ENCODE peak calls at places on chromosomes 1 and 21, in ten cellular contexts. R, Q, J, G, T, P, V, B, I and A are unnamed samples.

GRCh38 chr1:203813581-203814341 is 18.3 kb downstream of the ZBED6 start:
- DNase-seq in R (no peak), Q (no peak), J (no peak), G (no peak), T (no peak), P (no peak), V (no peak), B (no peak), I (no peak), A (no peak)

GRCh38 chr1:87100271-87100670 is 185.8 kb downstream of the HS2ST1 start:
- DNase-seq in R (no peak), Q (no peak), J (no peak), G (no peak), T (no peak), P (no peak), V (no peak), B (no peak), I (no peak), A (no peak)

GRCh38 chr21:39633770-39634181 is 21.0 kb downstream of the B3GALT5 start:
- DNase-seq in R (no peak), Q (no peak), J (no peak), G (no peak), T (no peak), P (no peak), V (peak), B (no peak), I (no peak), A (no peak)

GRCh38 chr21:34878501-34878900 is 170.6 kb downstream of the RUNX1 start:
- DNase-seq in R (no peak), Q (no peak), J (no peak), G (no peak), T (no peak), P (no peak), V (no peak), B (peak), I (no peak), A (no peak)

GRCh38 chr1:25799758-25800537 is at the start of gene SELENON:
- DNase-seq in R (peak), Q (peak), J (no peak), G (peak), T (peak), P (peak), V (peak), B (peak), I (peak), A (no peak)

GRCh38 chr1:220879090-220879508 is at the start of gene HLX:
- DNase-seq in R (peak), Q (peak), J (peak), G (peak), T (peak), P (peak), V (peak), B (peak), I (peak), A (peak)

GRCh38 chr1:176177764-176178163 is 29.3 kb downstream of the COP1 start:
- DNase-seq in R (no peak), Q (no peak), J (no peak), G (no peak), T (no peak), P (no peak), V (no peak), B (no peak), I (no peak), A (no peak)

GRCh38 chr1:21894034-21894881 is 42.9 kb downstream of the HSPG2 start:
- DNase-seq in R (no peak), Q (no peak), J (no peak), G (no peak), T (no peak), P (no peak), V (no peak), B (no peak), I (no peak), A (no peak)

GRCh38 chr1:157961805-157962762 is 31.4 kb upstream of the KIRREL1 start:
- DNase-seq in R (no peak), Q (no peak), J (no peak), G (no peak), T (no peak), P (no peak), V (peak), B (peak), I (no peak), A (no peak)

GRCh38 chr1:28111157-28111556 is 22.7 kb upstream of the EYA3 start:
- DNase-seq in R (no peak), Q (no peak), J (no peak), G (no peak), T (no peak), P (no peak), V (no peak), B (no peak), I (no peak), A (no peak)

GRCh38 chr1:65292861-65293593 is 16.3 kb upstream of the DNAJC6 start:
- DNase-seq in R (no peak), Q (no peak), J (no peak), G (no peak), T (no peak), P (no peak), V (no peak), B (no peak), I (peak), A (no peak)

GRCh38 chr1:50978144-50978851 is 8.3 kb downstream of the CDKN2C start:
- DNase-seq in R (peak), Q (peak), J (no peak), G (peak), T (peak), P (peak), V (no peak), B (peak), I (peak), A (peak)

GRCh38 chr1:45785583-45785982 is 17.8 kb upstream of the MAST2 start:
- DNase-seq in R (no peak), Q (no peak), J (no peak), G (no peak), T (no peak), P (no peak), V (no peak), B (no peak), I (no peak), A (no peak)

GRCh38 chr1:91696321-91696720 is 189.6 kb downstream of the TGFBR3 start:
- DNase-seq in R (no peak), Q (no peak), J (no peak), G (no peak), T (no peak), P (no peak), V (no peak), B (no peak), I (no peak), A (no peak)

GRCh38 chr1:168960595-168960994 is 145.9 kb upstream of the ATP1B1 start:
- DNase-seq in R (no peak), Q (no peak), J (no peak), G (no peak), T (no peak), P (no peak), V (no peak), B (no peak), I (no peak), A (no peak)

GRCh38 chr21:26461500-26461899 is 111.6 kb downstream of the CYYR1 start:
- DNase-seq in R (no peak), Q (no peak), J (no peak), G (no peak), T (no peak), P (no peak), V (no peak), B (no peak), I (no peak), A (no peak)

GRCh38 chr1:234962340-234962989 is 166.2 kb downstream of the TOMM20 start:
- DNase-seq in R (no peak), Q (peak), J (no peak), G (peak), T (peak), P (peak), V (no peak), B (peak), I (peak), A (no peak)

GRCh38 chr1:62131093-62131725 is 63.4 kb upstream of the L1TD1 start:
- DNase-seq in R (no peak), Q (peak), J (no peak), G (peak), T (peak), P (no peak), V (peak), B (peak), I (peak), A (no peak)

GRCh38 chr1:228734881-228735801 is at the start of gene RHOU:
- DNase-seq in R (peak), Q (peak), J (peak), G (peak), T (peak), P (peak), V (peak), B (peak), I (no peak), A (peak)

GRCh38 chr1:205301220-205301821 is 20.2 kb downstream of the NUAK2 start:
- DNase-seq in R (peak), Q (no peak), J (no peak), G (peak), T (peak), P (no peak), V (no peak), B (peak), I (no peak), A (peak)

GRCh38 chr1:107643766-107644165 is 321.2 kb downstream of the VAV3 start:
- DNase-seq in R (no peak), Q (no peak), J (no peak), G (no peak), T (no peak), P (no peak), V (no peak), B (no peak), I (no peak), A (no peak)

GRCh38 chr1:243489681-243490080 is 233.8 kb downstream of the SDCCAG8 start:
- DNase-seq in R (no peak), Q (no peak), J (no peak), G (no peak), T (no peak), P (no peak), V (no peak), B (no peak), I (no peak), A (no peak)

GRCh38 chr1:243487036-243487648 is 231.3 kb downstream of the SDCCAG8 start:
- DNase-seq in R (no peak), Q (no peak), J (no peak), G (no peak), T (no peak), P (no peak), V (no peak), B (no peak), I (no peak), A (no peak)

GRCh38 chr1:243487649-243488227 is 231.9 kb downstream of the SDCCAG8 start:
- DNase-seq in R (no peak), Q (no peak), J (no peak), G (no peak), T (no peak), P (no peak), V (peak), B (no peak), I (peak), A (no peak)

GRCh38 chr1:243489164-243489527 is 233.3 kb downstream of the SDCCAG8 start:
- DNase-seq in R (no peak), Q (no peak), J (no peak), G (no peak), T (no peak), P (no peak), V (no peak), B (no peak), I (no peak), A (no peak)

DNA sequence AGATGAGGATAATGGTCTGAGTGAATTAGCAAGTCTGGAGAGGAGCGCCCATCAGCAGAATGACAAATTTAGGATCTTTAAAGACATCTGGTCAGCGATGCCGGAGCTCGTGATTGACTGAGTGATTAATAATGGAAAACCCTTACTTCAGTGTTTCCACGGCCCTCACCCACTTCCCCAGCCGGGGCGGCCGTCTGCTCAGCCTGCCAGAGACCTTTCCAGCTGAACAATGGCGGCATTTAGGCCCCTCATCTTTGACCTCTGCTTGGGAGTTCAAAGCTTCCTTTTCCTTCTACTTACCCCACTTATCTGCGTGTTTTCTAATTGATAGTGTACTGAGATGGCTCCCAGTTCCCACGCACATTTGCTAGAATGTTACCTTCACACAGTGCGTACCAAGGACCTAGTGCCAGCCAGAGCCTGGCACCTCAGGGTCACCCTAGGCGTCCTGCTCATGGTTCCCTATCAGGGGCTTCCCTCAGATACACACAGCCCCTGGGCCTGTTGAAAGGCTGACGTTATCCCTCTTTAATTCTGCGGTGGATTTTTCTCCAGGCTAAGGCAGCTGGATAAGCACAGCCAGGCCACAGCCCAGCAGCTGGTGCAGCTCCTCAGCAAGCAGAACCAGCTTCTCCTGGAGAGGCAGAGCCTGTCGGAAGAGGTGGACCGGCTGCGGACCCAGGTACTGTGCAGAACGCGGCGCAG is 232.8 kb downstream of the SDCCAG8 start:
- DNase-seq in R (no peak), Q (no peak), J (no peak), G (no peak), T (no peak), P (no peak), V (no peak), B (no peak), I (no peak), A (no peak)
- H3K4me3 ChIP-seq in R (no peak), Q (no peak), J (no peak), G (no peak), T (no peak), P (no peak), V (peak), B (no peak), I (no peak), A (no peak)

GRCh38 chr21:45447821-45448220 is 42.9 kb downstream of the COL18A1 start:
- DNase-seq in R (peak), Q (no peak), J (no peak), G (no peak), T (no peak), P (no peak), V (no peak), B (no peak), I (no peak), A (no peak)
- TF ChIP-seq POLR2A in R (no peak), Q (no peak), J (no peak), G (no peak), T (no peak), P (no peak), V (no peak), B (no peak), I (no peak), A (no peak)

GRCh38 chr21:41776778-41777177 is 9.9 kb upstream of the RIPK4 start:
- DNase-seq in R (no peak), Q (no peak), J (no peak), G (no peak), T (no peak), P (no peak), V (no peak), B (peak), I (no peak), A (no peak)

GRCh38 chr21:41772351-41773080 is 5.7 kb upstream of the RIPK4 start:
- DNase-seq in R (no peak), Q (no peak), J (no peak), G (no peak), T (no peak), P (peak), V (no peak), B (no peak), I (no peak), A (no peak)

GRCh38 chr21:41775152-41775472 is 8.3 kb upstream of the RIPK4 start:
- DNase-seq in R (no peak), Q (no peak), J (no peak), G (no peak), T (no peak), P (no peak), V (no peak), B (no peak), I (no peak), A (no peak)

GRCh38 chr21:41771625-41771945 is 4.7 kb upstream of the RIPK4 start:
- DNase-seq in R (no peak), Q (no peak), J (no peak), G (no peak), T (no peak), P (no peak), V (no peak), B (no peak), I (no peak), A (no peak)

DNA sequence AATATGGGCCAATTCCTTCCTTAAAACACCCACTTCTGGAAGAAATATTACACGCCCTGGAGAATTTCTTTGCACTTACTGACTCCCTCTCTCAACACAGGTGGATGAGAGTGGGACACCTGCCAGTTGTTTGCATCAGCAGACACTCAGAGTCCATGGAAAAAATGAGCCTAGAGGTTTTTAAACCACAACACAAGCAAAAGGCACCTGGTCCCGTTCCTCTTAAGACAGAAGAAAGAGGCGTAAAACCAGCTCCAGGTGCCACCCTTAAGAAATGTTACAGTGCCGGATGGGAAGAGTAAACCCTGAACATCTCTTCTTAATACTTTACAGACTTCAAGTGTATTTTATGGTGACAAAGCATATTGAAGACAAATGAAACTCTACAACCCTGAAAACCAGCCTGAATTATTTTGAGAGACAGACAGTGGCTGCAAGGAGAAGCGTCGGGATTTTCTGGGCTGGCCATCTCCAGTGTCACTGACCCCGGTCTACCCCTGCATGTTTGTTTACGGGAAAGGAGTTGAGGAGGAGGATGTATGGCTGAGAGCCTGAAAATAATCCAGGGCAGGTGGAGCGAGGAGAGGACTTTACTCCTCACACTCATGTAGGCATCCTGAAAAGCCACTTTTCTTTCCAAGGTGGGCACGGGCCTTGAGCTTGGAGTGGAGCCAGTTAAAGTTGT is 7.8 kb upstream of the RIPK4 start:
- DNase-seq in R (no peak), Q (no peak), J (no peak), G (no peak), T (no peak), P (peak), V (no peak), B (no peak), I (no peak), A (no peak)
- H3K4me3 ChIP-seq in R (no peak), Q (no peak), J (no peak), G (no peak), T (no peak), P (no peak), V (no peak), B (no peak), I (no peak), A (no peak)

GRCh38 chr1:155082941-155083541 is 4.4 kb downstream of the EFNA3 start:
- DNase-seq in R (no peak), Q (no peak), J (no peak), G (no peak), T (no peak), P (peak), V (no peak), B (no peak), I (no peak), A (peak)

GRCh38 chr1:155083865-155084721 is 5.5 kb downstream of the EFNA3 start:
- DNase-seq in R (peak), Q (no peak), J (no peak), G (peak), T (peak), P (peak), V (no peak), B (peak), I (no peak), A (peak)

GRCh38 chr1:155085504-155086181 is 7.0 kb downstream of the EFNA3 start:
- DNase-seq in R (peak), Q (no peak), J (no peak), G (peak), T (peak), P (peak), V (no peak), B (peak), I (peak), A (peak)

GRCh38 chr1:155086182-155086741 is 7.6 kb downstream of the EFNA3 start:
- DNase-seq in R (peak), Q (peak), J (no peak), G (peak), T (peak), P (peak), V (peak), B (peak), I (peak), A (peak)

DNA sequence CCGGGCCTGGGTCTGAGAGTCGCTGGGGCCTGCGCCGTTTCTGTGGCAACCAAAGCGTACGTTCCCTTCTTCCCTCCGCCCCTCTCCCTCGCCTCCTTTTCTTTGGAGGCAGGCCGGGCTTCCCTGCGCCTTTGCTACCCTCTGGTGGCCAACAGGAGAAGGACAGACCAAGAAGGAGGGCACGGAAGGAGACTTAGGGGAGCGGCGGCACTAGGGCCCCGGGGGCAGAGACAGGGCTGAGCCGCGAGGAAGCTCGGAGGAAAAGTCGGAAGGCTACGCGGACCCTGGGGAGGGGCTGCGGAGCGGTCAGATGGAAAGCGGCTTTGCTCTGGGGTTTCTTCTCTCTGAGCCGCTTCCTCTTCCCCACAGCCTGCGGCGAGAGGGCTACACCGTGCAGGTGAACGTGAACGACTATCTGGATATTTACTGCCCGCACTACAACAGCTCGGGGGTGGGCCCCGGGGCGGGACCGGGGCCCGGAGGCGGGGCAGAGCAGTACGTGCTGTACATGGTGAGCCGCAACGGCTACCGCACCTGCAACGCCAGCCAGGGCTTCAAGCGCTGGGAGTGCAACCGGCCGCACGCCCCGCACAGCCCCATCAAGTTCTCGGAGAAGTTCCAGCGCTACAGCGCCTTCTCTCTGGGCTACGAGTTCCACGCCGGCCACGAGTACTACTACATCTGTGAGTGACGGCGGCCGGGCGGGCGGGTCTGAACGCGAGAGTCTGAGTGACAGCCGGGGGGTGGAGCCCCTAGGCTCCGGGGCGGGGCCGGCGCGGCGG is 6.3 kb downstream of the EFNA3 start:
- DNase-seq in R (peak), Q (peak), J (peak), G (peak), T (peak), P (peak), V (peak), B (peak), I (peak), A (peak)
- TF ChIP-seq POLR2A in R (peak), Q (no peak), J (peak), G (peak), T (peak), P (no peak), V (peak), B (peak), I (peak), A (peak)

GRCh38 chr1:218347713-218348627 is 2.8 kb downstream of the TGFB2 start:
- DNase-seq in R (no peak), Q (no peak), J (no peak), G (peak), T (no peak), P (no peak), V (peak), B (no peak), I (no peak), A (no peak)

GRCh38 chr1:218348628-218349185 is 3.6 kb downstream of the TGFB2 start:
- DNase-seq in R (no peak), Q (no peak), J (no peak), G (no peak), T (no peak), P (no peak), V (no peak), B (no peak), I (no peak), A (no peak)

GRCh38 chr1:218346391-218347204 is 1.5 kb downstream of the TGFB2 start:
- DNase-seq in R (no peak), Q (no peak), J (no peak), G (peak), T (peak), P (peak), V (no peak), B (peak), I (no peak), A (no peak)

GRCh38 chr1:218345673-218346390 is 696 bp downstream of the TGFB2 start:
- DNase-seq in R (peak), Q (peak), J (peak), G (peak), T (peak), P (peak), V (no peak), B (peak), I (peak), A (peak)

DNA sequence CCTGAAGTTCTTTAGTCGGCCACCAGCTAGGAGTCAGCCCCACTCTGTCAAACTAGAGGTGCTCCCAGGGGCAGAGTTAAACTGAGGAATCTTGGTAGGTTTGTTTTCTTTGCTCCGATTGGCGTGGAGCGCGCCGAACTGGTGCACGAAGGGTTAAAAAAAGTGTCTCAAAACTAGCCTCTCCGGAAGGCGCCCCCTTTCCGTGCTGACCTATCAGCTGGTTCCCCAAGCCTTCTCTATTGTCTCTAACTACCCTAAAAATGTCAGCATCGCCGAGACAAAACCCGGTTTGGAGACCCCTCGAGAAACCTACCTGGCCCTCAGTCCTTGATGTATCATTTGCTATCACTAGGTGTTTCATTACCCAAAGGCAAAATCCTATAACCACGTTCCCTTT is 2.2 kb downstream of the TGFB2 start:
- DNase-seq in R (no peak), Q (no peak), J (no peak), G (peak), T (peak), P (no peak), V (no peak), B (no peak), I (no peak), A (no peak)
- H3K4me3 ChIP-seq in R (peak), Q (peak), J (peak), G (peak), T (peak), P (peak), V (peak), B (peak), I (no peak), A (peak)